ENCODE peak calls at places on chromosomes 11 and 22, in seven cellular contexts. S is stimulated activated CD8-positive, alpha-beta memory T cell treated with anti-CD3 and anti-CD28 coated beads, Interleukin-15, amount 100 ng/mL, for 4 hours; W is GM10248; X is NCI-H510A treated with DMSO at 0.1 percent for 48 hours; C is caudate nucleus; N is HFF-Myc; P is HT1080. Y is an unnamed sample.

GRCh38 chr22:27987557-27987956 is 68.5 kb upstream of the PITPNB start:
- DNase-seq in S (no peak), W (no peak), X (no peak), C (no peak), N (peak; percentile 31), P (peak; percentile 81), Y (no peak)

GRCh38 chr11:16404781-16405180 is 48.4 kb upstream of the SOX6 start:
- DNase-seq in S (no peak), W (no peak), X (no peak), C (no peak), N (no peak), P (no peak), Y (no peak)

GRCh38 chr11:125123194-125123946 is 11.9 kb upstream of the TMEM218 start:
- DNase-seq in S (no peak), W (no peak), X (no peak), C (no peak), N (no peak), P (no peak), Y (no peak)

GRCh38 chr22:21797444-21798221 is 62.0 kb upstream of the YPEL1 start:
- DNase-seq in S (no peak), W (no peak), X (no peak), C (no peak), N (no peak), P (peak; percentile 72), Y (no peak)

GRCh38 chr11:19060629-19061028 is at the start of gene MRGPRX2:
- DNase-seq in S (no peak), W (no peak), X (no peak), C (no peak), N (no peak), P (peak; percentile 15), Y (no peak)

GRCh38 chr11:122676638-122677037 is 21.1 kb downstream of the UBASH3B start:
- DNase-seq in S (no peak), W (no peak), X (no peak), C (no peak), N (no peak), P (no peak), Y (no peak)

GRCh38 chr11:121723261-121723741 is 270.5 kb upstream of the SORL1-AS1 start:
- DNase-seq in S (no peak), W (no peak), X (no peak), C (peak; percentile 64), N (no peak), P (no peak), Y (peak; percentile 51)

GRCh38 chr22:49086181-49086580 is 741.5 kb downstream of the BRD1 start:
- DNase-seq in S (no peak), W (no peak), X (peak; percentile 95), C (no peak), N (no peak), P (no peak), Y (peak; percentile 50)

GRCh38 chr22:43228330-43228729 is 41.4 kb upstream of the TTLL12 start:
- DNase-seq in S (no peak), W (peak; percentile 45), X (no peak), C (no peak), N (no peak), P (peak; percentile 14), Y (no peak)

GRCh38 chr22:46974077-46974476 is 211.6 kb downstream of the TBC1D22A start:
- DNase-seq in S (no peak), W (no peak), X (no peak), C (no peak), N (no peak), P (no peak), Y (no peak)

GRCh38 chr11:73597340-73597955 is 464 bp downstream of the FAM168A start:
- DNase-seq in S (no peak), W (no peak), X (no peak), C (no peak), N (no peak), P (no peak), Y (no peak)

GRCh38 chr11:18853086-18853720 is 61.6 kb upstream of the PTPN5 start:
- DNase-seq in S (no peak), W (peak; percentile 30), X (peak; percentile 4), C (no peak), N (peak; percentile 9), P (peak; percentile 28), Y (peak; percentile 5)

GRCh38 chr22:44609589-44609988 is 92.4 kb upstream of the PRR5 start:
- DNase-seq in S (no peak), W (no peak), X (no peak), C (no peak), N (no peak), P (no peak), Y (no peak)

GRCh38 chr11:45083544-45084087 is 62.8 kb upstream of the PRDM11 start:
- DNase-seq in S (no peak), W (no peak), X (no peak), C (no peak), N (no peak), P (no peak), Y (no peak)

GRCh38 chr22:39317084-39317755 is 2.2 kb downstream of the RPL3 start:
- DNase-seq in S (no peak), W (no peak), X (no peak), C (no peak), N (no peak), P (no peak), Y (no peak)

GRCh38 chr11:113163291-113164030 is 150.9 kb upstream of the TTC12 start:
- DNase-seq in S (no peak), W (no peak), X (no peak), C (no peak), N (no peak), P (no peak), Y (peak; percentile 30)

GRCh38 chr22:49636214-49636613 is 191.5 kb downstream of the BRD1 start:
- DNase-seq in S (no peak), W (no peak), X (no peak), C (no peak), N (no peak), P (no peak), Y (no peak)

GRCh38 chr22:37140686-37141323 is 8.9 kb downstream of the IL2RB start:
- DNase-seq in S (no peak), W (no peak), X (no peak), C (no peak), N (no peak), P (no peak), Y (no peak)

GRCh38 chr11:8833568-8834275 is 77.3 kb upstream of the AKIP1 start:
- DNase-seq in S (no peak), W (no peak), X (no peak), C (no peak), N (no peak), P (peak; percentile 38), Y (no peak)

GRCh38 chr11:33622231-33622630 is 78.4 kb downstream of the C11orf91 start:
- DNase-seq in S (no peak), W (no peak), X (no peak), C (no peak), N (no peak), P (no peak), Y (no peak)

GRCh38 chr11:20670932-20671403 is 1.6 kb downstream of the NELL1 start:
- DNase-seq in S (no peak), W (no peak), X (no peak), C (no peak), N (no peak), P (no peak), Y (no peak)

GRCh38 chr11:123544631-123545375 is 109.6 kb downstream of the SCN3B start:
- DNase-seq in S (no peak), W (no peak), X (no peak), C (peak; percentile 48), N (no peak), P (no peak), Y (no peak)

GRCh38 chr22:30572210-30572609 is 2.3 kb downstream of the GAL3ST1 start:
- DNase-seq in S (no peak), W (no peak), X (no peak), C (no peak), N (no peak), P (no peak), Y (no peak)

GRCh38 chr11:131748146-131749050 is 378.0 kb downstream of the NTM start:
- DNase-seq in S (no peak), W (peak; percentile 62), X (peak; percentile 52), C (peak; percentile 57), N (peak; percentile 39), P (peak; percentile 81), Y (peak; percentile 10)

Y was measured in NCI-H146.